ENCODE peak calls at places on chromosomes 12 and 14, in four cellular contexts. H is K562, L is HepG2, D is GM12878. I is an unnamed sample.

GRCh38 chr12:27979145-27979544 is 6.6 kb upstream of the PTHLH start:
- DNase-seq in H (no peak), L (no peak), D (no peak), I (no peak)

GRCh38 chr12:94386422-94386821 is 73.2 kb downstream of the CEP83 start:
- DNase-seq in D (no peak), L (peak; percentile 47), H (no peak), I (no peak)

GRCh38 chr14:54627718-54628345 is 60.9 kb downstream of the SAMD4A start:
- DNase-seq in D (peak; percentile 57), L (no peak), H (no peak), I (peak; percentile 70)

GRCh38 chr14:45426685-45427282 is 173.8 kb upstream of the MIS18BP1 start:
- DNase-seq in D (peak; percentile 4), H (peak; percentile 34), L (peak; percentile 49), I (peak; percentile 93)

GRCh38 chr12:78209851-78210493 is 379.3 kb downstream of the NAV3 start:
- DNase-seq in H (no peak), L (no peak), D (no peak), I (no peak)

GRCh38 chr14:45716506-45716905 is 463.5 kb upstream of the MIS18BP1 start:
- DNase-seq in H (no peak), D (no peak), L (peak; percentile 3), I (peak; percentile 72)

GRCh38 chr14:70555890-70556289 is 21.1 kb upstream of the ADAM20 start:
- DNase-seq in L (no peak), D (no peak), H (no peak), I (peak; percentile 76)

GRCh38 chr12:54328595-54329337 is 3.8 kb downstream of the COPZ1 start:
- DNase-seq in L (peak; percentile 95), H (no peak), D (no peak), I (peak; percentile 50)

GRCh38 chr12:67640863-67641262 is 7.7 kb upstream of the DYRK2 start:
- DNase-seq in D (no peak), H (no peak), L (no peak), I (no peak)

GRCh38 chr12:121968880-121969279 is 50.5 kb downstream of the CFAP251 start:
- DNase-seq in H (no peak), L (no peak), D (no peak), I (no peak)

GRCh38 chr14:83287300-83287699 is 1753.6 kb upstream of the SEL1L start:
- DNase-seq in H (no peak), L (no peak), D (no peak), I (no peak)

GRCh38 chr14:68707496-68707895 is 85.4 kb downstream of the ZFP36L1 start:
- DNase-seq in L (no peak), H (no peak), D (no peak), I (no peak)

GRCh38 chr12:10615532-10615931 is 2.1 kb upstream of the MAGOHB start:
- DNase-seq in H (no peak), D (no peak), L (no peak), I (peak; percentile 22)

GRCh38 chr12:69688021-69688420 is 11.1 kb downstream of the BEST3 start:
- DNase-seq in L (peak; percentile 6), H (no peak), D (no peak), I (peak; percentile 30)

GRCh38 chr12:56457817-56458216 is 3.4 kb upstream of the MIP start:
- DNase-seq in D (no peak), H (no peak), L (peak; percentile 24), I (no peak)

GRCh38 chr12:56462565-56462964 is 5.8 kb upstream of the SPRYD4 start:
- DNase-seq in H (no peak), L (no peak), D (no peak), I (peak; percentile 61)

GRCh38 chr12:56461235-56462159 is 6.9 kb upstream of the SPRYD4 start:
- DNase-seq in L (peak; percentile 67), D (no peak), H (no peak), I (no peak)
- TF ChIP-seq JUNB in L (peak; percentile 20), D (no peak), H (no peak), I (no peak)

DNA sequence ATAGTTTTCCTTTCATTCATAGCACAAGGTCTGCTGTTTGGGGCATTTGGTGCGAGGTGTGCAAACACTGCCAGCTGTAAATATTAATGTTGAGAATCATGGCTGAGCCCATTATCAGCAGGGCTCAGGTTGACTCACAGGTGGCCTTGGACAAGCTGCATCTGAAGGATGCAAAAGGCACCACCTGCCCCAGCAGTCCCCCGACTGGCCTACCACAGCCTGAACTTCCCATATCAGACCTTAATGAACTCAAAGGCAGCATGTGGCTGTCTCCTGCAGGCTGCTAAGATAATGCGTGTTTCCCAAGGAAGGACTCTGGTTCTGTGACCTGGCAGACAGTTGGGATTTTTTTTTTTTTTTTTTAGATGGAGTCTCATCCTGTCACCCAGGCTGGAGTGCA is 93.3 kb upstream of the MAP1LC3B2 start:
- DNase-seq in H (no peak), L (no peak), D (no peak), I (no peak)
- TF ChIP-seq EZH2 in H (no peak), L (no peak), D (no peak), I (no peak)

GRCh38 chr12:6390084-6390799 is 6.3 kb downstream of the LTBR start:
- DNase-seq in L (no peak), H (no peak), D (no peak), I (no peak)

GRCh38 chr12:6391013-6391412 is 7.1 kb downstream of the LTBR start:
- DNase-seq in L (no peak), D (no peak), H (no peak), I (no peak)

GRCh38 chr12:6394398-6394797 is 10.4 kb downstream of the LTBR start:
- DNase-seq in H (no peak), D (no peak), L (no peak), I (no peak)

GRCh38 chr12:6392499-6392898 is 8.5 kb downstream of the LTBR start:
- DNase-seq in L (no peak), D (no peak), H (no peak), I (no peak)

DNA sequence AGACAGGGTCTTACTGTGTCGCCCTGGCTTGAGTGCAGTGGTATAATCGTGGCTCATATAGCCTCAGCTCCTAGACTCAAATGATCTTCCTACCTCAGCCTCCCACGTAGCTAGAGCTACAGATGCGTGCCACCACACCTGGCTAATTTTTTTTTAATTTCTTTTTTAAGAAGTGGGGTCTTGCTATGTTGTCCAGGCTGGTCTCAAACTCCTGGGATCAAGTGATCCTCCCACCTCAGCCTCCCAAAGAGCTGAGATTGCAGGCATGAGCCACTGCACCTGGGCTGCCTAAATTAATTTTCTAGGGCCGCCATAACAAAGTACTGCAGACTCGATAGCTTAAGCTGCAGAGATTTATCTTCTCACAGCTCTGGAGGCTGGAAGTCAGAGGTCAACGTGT is 9.1 kb downstream of the LTBR start:
- DNase-seq in D (no peak), H (no peak), L (no peak), I (no peak)
- TF ChIP-seq JUNB in D (no peak), H (no peak), L (no peak), I (no peak)

DNA sequence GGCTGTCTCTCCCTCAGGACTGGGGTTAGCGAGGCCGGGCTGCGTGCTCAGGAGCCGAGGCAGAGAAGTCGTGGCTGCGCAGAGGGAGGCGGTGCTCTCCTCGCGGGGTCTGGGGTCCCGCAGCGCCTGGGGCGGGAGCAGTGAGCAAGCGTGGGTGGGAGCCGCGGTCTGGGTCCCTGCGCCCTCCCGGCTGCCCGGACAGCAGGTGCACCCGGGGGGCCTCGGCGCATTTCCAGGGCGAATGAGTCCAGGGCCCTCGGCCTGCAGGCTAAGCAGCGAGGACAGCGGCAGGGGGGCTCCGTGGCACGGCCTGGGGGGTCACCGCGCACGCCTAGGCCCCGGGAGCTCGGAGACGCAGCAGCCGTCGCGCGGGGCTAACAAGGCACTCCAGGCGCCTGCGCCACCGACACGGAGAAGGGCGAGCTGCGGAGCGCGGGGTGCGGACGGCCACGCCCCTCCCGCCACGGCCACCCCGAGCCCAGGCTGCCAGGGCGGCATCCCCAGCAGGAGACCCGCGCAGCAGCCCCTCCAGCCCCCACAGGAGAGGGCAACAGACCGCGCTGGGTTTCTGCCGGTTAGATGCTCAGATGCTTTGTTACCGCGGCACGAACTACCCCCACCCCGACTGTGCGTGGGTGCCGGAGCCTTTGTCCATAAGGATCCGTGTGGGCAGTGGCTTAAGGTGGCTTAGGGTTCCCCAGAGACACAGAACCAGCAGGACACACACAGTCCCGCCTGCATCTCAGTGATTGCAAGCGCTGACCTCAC is 117.7 kb upstream of the C14orf180 start:
- DNase-seq in H (no peak), D (no peak), L (no peak), I (peak; percentile 45)
- TF ChIP-seq EZH2 in H (no peak), D (no peak), L (no peak), I (peak; percentile 18)

DNA sequence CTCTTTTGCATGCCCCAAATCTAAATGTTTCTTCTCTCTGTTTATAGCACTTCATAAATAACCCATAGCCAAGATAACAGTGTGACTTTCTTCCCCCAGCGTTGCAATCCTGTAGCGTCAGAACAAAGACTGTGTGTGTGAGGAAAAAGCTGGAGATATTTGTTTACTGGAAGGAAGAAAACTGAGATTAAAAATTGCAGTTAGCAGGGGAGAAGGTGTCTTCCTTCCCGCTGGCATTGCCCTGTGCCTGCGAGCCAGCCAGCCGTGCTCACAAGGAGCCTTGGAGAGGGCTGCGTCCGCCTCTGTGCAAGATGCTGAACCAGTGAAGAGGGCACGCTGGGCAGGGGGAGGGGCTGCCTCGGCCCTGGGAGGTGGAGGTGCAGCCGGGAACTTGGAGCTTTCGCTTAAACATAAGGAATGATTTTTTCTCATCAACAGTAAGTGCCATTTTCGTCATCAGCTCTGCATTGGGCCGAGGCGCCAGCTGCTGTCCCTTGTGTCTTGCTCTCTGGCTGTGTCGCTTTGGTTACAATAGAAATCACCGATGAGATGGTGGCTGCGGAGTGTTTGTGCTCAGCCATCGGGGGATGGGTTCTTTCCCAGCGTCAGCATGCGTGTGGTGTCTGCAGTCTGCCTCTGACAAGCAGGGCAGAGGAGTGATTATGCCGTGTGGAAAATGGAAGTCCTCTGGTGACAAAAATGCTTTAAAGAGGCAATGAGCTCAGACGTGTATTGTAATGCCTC is 97.3 kb downstream of the ESR2 start:
- DNase-seq in L (no peak), D (no peak), H (no peak), I (peak; percentile 77)
- TF ChIP-seq JUNB in L (no peak), D (no peak), H (no peak), I (no peak)